ENCODE peak calls at places on chromosome 1, in eight cellular contexts. A is activated CD8-positive, alpha-beta memory T cell treated with anti-CD3 and anti-CD28 coated beads, Interleukin-2, amount 50 U/mL, for 48 hours; D is AG08396; U is KBM-7; L is nucleus accumbens; F is lower lobe of right lung; T is NCI-H1092; O is HTR-8/SVneo. S is an unnamed sample.

GRCh38 chr1:81484284-81484683 is 316.4 kb upstream of the ADGRL2 start:
- DNase-seq in F (no peak), O (no peak), A (no peak), D (no peak), L (no peak), U (no peak), T (no peak), S (no peak)

GRCh38 chr1:12677565-12677964 is 33.7 kb downstream of the AADACL4 start:
- DNase-seq in A (no peak), U (no peak), T (no peak), F (no peak), D (no peak), O (no peak), L (peak), S (no peak)

GRCh38 chr1:23598424-23598823 is 39.1 kb upstream of the ID3 start:
- DNase-seq in A (no peak), L (peak), O (no peak), D (no peak), U (no peak), F (no peak), T (peak), S (no peak)

GRCh38 chr1:207826557-207827487 is 75.0 kb downstream of the CD46 start:
- DNase-seq in A (no peak), F (no peak), O (no peak), U (peak), D (no peak), T (no peak), L (no peak), S (no peak)

GRCh38 chr1:240101737-240102136 is 10.1 kb downstream of the FMN2 start:
- DNase-seq in L (no peak), A (no peak), U (no peak), D (no peak), O (no peak), T (no peak), F (no peak), S (no peak)

GRCh38 chr1:155049651-155050559 is 1.2 kb upstream of the ADAM15 start:
- DNase-seq in A (no peak), U (no peak), O (no peak), D (peak), T (no peak), F (no peak), L (no peak), S (no peak)

GRCh38 chr1:46466477-46467182 is 23.0 kb upstream of the DMBX1 start:
- DNase-seq in O (no peak), T (no peak), A (peak), L (peak), D (peak), U (peak), F (no peak), S (no peak)

GRCh38 chr1:17746920-17747319 is 8.2 kb upstream of the ACTL8 start:
- DNase-seq in O (no peak), T (no peak), L (no peak), U (no peak), D (no peak), F (no peak), A (no peak), S (no peak)

GRCh38 chr1:182198006-182198605 is 136.6 kb upstream of the ZNF648 start:
- DNase-seq in U (peak), D (no peak), F (no peak), L (no peak), T (no peak), A (no peak), O (no peak), S (no peak)

GRCh38 chr1:37399205-37399604 is 75.2 kb upstream of the ZC3H12A start:
- DNase-seq in O (no peak), L (no peak), T (peak), U (no peak), A (no peak), F (no peak), D (no peak), S (no peak)

GRCh38 chr1:206021008-206021795 is 2.5 kb downstream of the CTSE start:
- DNase-seq in O (no peak), F (no peak), U (no peak), L (no peak), A (no peak), T (no peak), D (no peak), S (peak)

GRCh38 chr1:25450894-25451293 is 20.2 kb downstream of the MACO1 start:
- DNase-seq in A (no peak), T (no peak), O (no peak), D (no peak), U (no peak), F (no peak), L (no peak), S (no peak)

GRCh38 chr1:2388004-2388913 is 3.1 kb downstream of the MORN1 start:
- DNase-seq in D (no peak), L (no peak), F (peak), O (no peak), U (no peak), A (no peak), T (no peak), S (no peak)

GRCh38 chr1:33895396-33895795 is 31.5 kb downstream of the HMGB4 start:
- DNase-seq in D (no peak), L (no peak), U (no peak), O (no peak), A (no peak), F (no peak), T (no peak), S (no peak)

GRCh38 chr1:225772323-225772768 is 5.3 kb upstream of the SRP9 start:
- DNase-seq in D (peak), A (no peak), U (peak), T (peak), L (peak), O (peak), F (peak), S (peak)

GRCh38 chr1:109201123-109201703 is 12.5 kb upstream of the SARS1 start:
- DNase-seq in T (no peak), A (peak), D (peak), L (peak), O (peak), F (peak), U (peak), S (no peak)

GRCh38 chr1:205456383-205456867 is 580 bp upstream of the BLACAT1 start:
- DNase-seq in L (no peak), D (no peak), F (no peak), A (no peak), U (no peak), T (no peak), O (no peak), S (no peak)

GRCh38 chr1:13549021-13549420 is 34.6 kb upstream of the PDPN start:
- DNase-seq in F (no peak), L (no peak), A (no peak), U (no peak), T (no peak), O (no peak), D (no peak), S (no peak)

S was measured in osteocyte.